ENCODE peak calls at places on chromosomes 16 and 17, in nine cellular contexts. C is chondrocyte; V is CD8-positive, alpha-beta T cell; O is AG10803; R is ascending aorta; M is HL-60; Q is epithelial cell of esophagus; K is body of pancreas; Z is GM20000. N is an unnamed sample.

GRCh38 chr17:21218101-21218500 is 4.1 kb upstream of the TMEM11 start:
- DNase-seq in C (no peak), V (no peak), O (no peak), R (no peak), M (no peak), Q (no peak), K (no peak), Z (no peak), N (no peak)

GRCh38 chr17:51703364-51704341 is 443.3 kb downstream of the UTP18 start:
- DNase-seq in C (no peak), V (no peak), O (no peak), R (peak), M (no peak), Q (peak), K (peak), Z (no peak), N (no peak)

GRCh38 chr16:88459366-88460055 is 6.4 kb downstream of the ZFPM1 start:
- DNase-seq in C (no peak), V (no peak), O (no peak), R (no peak), M (no peak), Q (no peak), K (no peak), Z (no peak), N (no peak)

GRCh38 chr16:23365602-23366240 is 63.6 kb downstream of the SCNN1B start:
- DNase-seq in C (peak), V (no peak), O (no peak), R (no peak), M (no peak), Q (no peak), K (peak), Z (no peak), N (peak)

GRCh38 chr16:28616636-28617035 is 6.8 kb upstream of the SULT1A1 start:
- DNase-seq in C (no peak), V (no peak), O (no peak), R (no peak), M (no peak), Q (no peak), K (no peak), Z (no peak), N (no peak)

GRCh38 chr17:9291912-9292562 is 270.7 kb downstream of the NTN1 start:
- DNase-seq in C (no peak), V (peak), O (peak), R (peak), M (no peak), Q (peak), K (peak), Z (peak), N (peak)

GRCh38 chr17:954431-955164 is 25.0 kb downstream of the NXN start:
- DNase-seq in C (no peak), V (no peak), O (peak), R (no peak), M (no peak), Q (no peak), K (no peak), Z (no peak), N (no peak)

GRCh38 chr16:50498756-50499155 is 49.4 kb upstream of the NKD1 start:
- DNase-seq in C (no peak), V (no peak), O (peak), R (peak), M (no peak), Q (no peak), K (no peak), Z (no peak), N (no peak)

GRCh38 chr16:55567382-55567781 is 898 bp downstream of the CAPNS2 start:
- DNase-seq in C (no peak), V (no peak), O (peak), R (no peak), M (no peak), Q (peak), K (no peak), Z (no peak), N (no peak)

GRCh38 chr17:77160032-77160876 is 19.5 kb downstream of the SEC14L1 start:
- DNase-seq in C (no peak), V (no peak), O (peak), R (no peak), M (no peak), Q (no peak), K (no peak), Z (no peak), N (no peak)

GRCh38 chr16:27498020-27498419 is 51.7 kb downstream of the GTF3C1 start:
- DNase-seq in C (no peak), V (no peak), O (peak), R (no peak), M (no peak), Q (no peak), K (no peak), Z (no peak), N (no peak)

GRCh38 chr17:76087531-76087930 is 8.5 kb downstream of the ZACN start:
- DNase-seq in C (peak), V (no peak), O (no peak), R (no peak), M (no peak), Q (no peak), K (no peak), Z (no peak), N (no peak)

GRCh38 chr16:27408602-27409031 is 6.6 kb downstream of the IL21R start:
- DNase-seq in C (no peak), V (no peak), O (peak), R (no peak), M (no peak), Q (peak), K (no peak), Z (no peak), N (no peak)

GRCh38 chr17:45222273-45222993 is 748 bp downstream of the FMNL1 start:
- DNase-seq in C (no peak), V (peak), O (no peak), R (no peak), M (no peak), Q (no peak), K (no peak), Z (no peak), N (no peak)

GRCh38 chr17:34443832-34444469 is 80.9 kb upstream of the CCL1 start:
- DNase-seq in C (no peak), V (no peak), O (no peak), R (no peak), M (no peak), Q (no peak), K (no peak), Z (peak), N (no peak)

GRCh38 chr17:39757931-39758873 is 20.5 kb downstream of the GRB7 start:
- DNase-seq in C (no peak), V (peak), O (no peak), R (no peak), M (no peak), Q (no peak), K (no peak), Z (peak), N (peak)

GRCh38 chr17:8954339-8954738 is 11.2 kb downstream of the PIK3R5 start:
- DNase-seq in C (no peak), V (peak), O (no peak), R (peak), M (peak), Q (no peak), K (no peak), Z (peak), N (peak)

GRCh38 chr16:88377961-88378360 is 4.8 kb upstream of the ZNF469 start:
- DNase-seq in C (peak), V (no peak), O (no peak), R (no peak), M (no peak), Q (no peak), K (no peak), Z (no peak), N (no peak)

GRCh38 chr17:67050066-67050465 is 5.7 kb downstream of the CACNG1 start:
- DNase-seq in C (no peak), V (no peak), O (no peak), R (no peak), M (no peak), Q (no peak), K (no peak), Z (no peak), N (no peak)

GRCh38 chr16:30588651-30589050 is 3.2 kb upstream of the ZNF785 start:
- DNase-seq in C (no peak), V (no peak), O (no peak), R (no peak), M (no peak), Q (no peak), K (no peak), Z (no peak), N (no peak)

GRCh38 chr17:67602974-67603373 is 114.8 kb upstream of the NOL11 start:
- DNase-seq in C (no peak), V (peak), O (peak), R (no peak), M (no peak), Q (peak), K (peak), Z (peak), N (peak)

GRCh38 chr17:50165867-50166517 is at the start of gene SGCA:
- DNase-seq in C (no peak), V (no peak), O (no peak), R (no peak), M (no peak), Q (no peak), K (no peak), Z (no peak), N (no peak)

GRCh38 chr17:28404812-28405570 is 1.0 kb downstream of the SLC46A1 start:
- DNase-seq in C (peak), V (no peak), O (no peak), R (peak), M (no peak), Q (no peak), K (peak), Z (no peak), N (no peak)

GRCh38 chr17:28407130-28407973 is 1.3 kb upstream of the SLC46A1 start:
- DNase-seq in C (no peak), V (no peak), O (no peak), R (no peak), M (no peak), Q (peak), K (no peak), Z (no peak), N (no peak)

GRCh38 chr17:28406478-28406824 is 439 bp upstream of the SLC46A1 start:
- DNase-seq in C (no peak), V (no peak), O (no peak), R (no peak), M (no peak), Q (no peak), K (no peak), Z (no peak), N (no peak)

GRCh38 chr17:28404461-28404811 is 1.6 kb downstream of the SLC46A1 start:
- DNase-seq in C (peak), V (no peak), O (no peak), R (peak), M (no peak), Q (no peak), K (no peak), Z (no peak), N (no peak)

GRCh38 chr17:28405632-28406477 is at the start of gene SLC46A1:
- DNase-seq in C (peak), V (peak), O (peak), R (peak), M (no peak), Q (peak), K (peak), Z (peak), N (peak)
- TF ChIP-seq CTCF in C (peak), V (no peak), O (no peak), R (no peak), M (no peak), Q (no peak), K (no peak), Z (no peak), N (no peak)

DNA sequence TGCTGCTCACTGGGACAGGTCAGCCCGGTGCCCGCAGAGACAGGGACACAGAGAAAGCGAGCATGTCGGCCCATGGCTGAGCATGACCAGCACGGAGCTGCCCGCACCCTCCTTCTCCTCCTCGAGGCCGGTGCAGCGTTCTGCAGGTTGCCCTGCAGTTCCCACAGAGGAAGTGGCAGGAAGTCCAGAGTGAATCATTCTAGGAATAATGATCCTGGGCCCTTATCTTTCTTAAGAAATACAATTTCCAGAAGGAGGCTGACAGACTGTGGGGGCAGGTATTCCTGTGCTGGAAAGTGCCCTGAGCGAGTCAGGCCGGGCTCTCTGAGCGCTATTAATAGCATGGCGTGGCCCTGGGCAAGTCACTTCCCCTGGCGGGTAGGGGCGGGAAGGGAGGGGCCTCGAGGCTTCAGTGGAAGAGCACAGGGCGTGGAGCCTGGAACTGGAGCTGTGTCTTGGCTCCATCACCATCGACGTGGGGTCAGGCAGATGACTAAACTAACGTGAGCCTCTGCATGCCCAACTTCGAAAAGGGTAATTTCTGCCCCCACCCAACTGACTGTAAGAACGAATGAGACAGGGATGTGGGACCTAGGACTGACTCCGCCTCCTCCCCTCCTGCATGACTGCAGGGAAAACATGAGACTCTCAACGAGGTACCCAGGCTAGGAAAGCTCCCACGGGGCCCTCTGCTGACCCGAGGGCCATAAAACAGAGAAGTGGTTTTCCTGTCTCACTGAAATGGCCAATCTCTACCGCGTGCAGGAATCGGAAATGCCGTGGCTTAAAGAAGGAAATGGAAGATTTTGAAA is 9.8 kb downstream of the TMEM204 start:
- DNase-seq in C (no peak), V (peak), O (peak), R (peak), M (peak), Q (peak), K (no peak), Z (peak), N (no peak)
- TF ChIP-seq CTCF in C (peak), V (no peak), O (peak), R (no peak), M (no peak), Q (no peak), K (no peak), Z (no peak), N (peak)

GRCh38 chr16:14029658-14030057 is 41.5 kb upstream of the MRTFB start:
- DNase-seq in C (no peak), V (no peak), O (no peak), R (no peak), M (no peak), Q (no peak), K (no peak), Z (no peak), N (no peak)

GRCh38 chr16:14036869-14037268 is 34.2 kb upstream of the MRTFB start:
- DNase-seq in C (no peak), V (no peak), O (peak), R (no peak), M (no peak), Q (no peak), K (no peak), Z (no peak), N (no peak)

GRCh38 chr16:14037960-14038359 is 33.2 kb upstream of the MRTFB start:
- DNase-seq in C (no peak), V (no peak), O (no peak), R (no peak), M (no peak), Q (no peak), K (no peak), Z (no peak), N (no peak)

DNA sequence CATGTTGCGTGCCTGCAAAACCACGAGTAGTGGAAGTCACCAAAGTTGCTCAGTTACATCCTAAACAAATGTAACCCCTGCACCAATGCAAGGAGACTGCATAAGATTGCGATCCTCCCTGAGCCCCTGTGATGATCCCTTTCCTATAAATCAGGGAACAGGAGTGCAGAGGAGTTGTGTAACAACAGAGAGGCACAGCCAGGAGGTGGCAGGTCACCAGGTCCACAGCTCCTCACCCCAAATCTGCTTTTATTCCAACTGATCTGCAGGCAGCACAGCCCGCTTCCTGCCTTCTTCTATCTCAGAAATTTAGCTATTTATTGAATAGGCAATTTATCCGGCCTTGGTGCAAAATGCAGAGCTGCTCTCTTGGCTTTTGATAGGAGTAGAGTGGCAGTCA is 36.0 kb upstream of the MRTFB start:
- DNase-seq in C (no peak), V (no peak), O (no peak), R (no peak), M (no peak), Q (no peak), K (no peak), Z (no peak), N (no peak)
- TF ChIP-seq CTCF in C (no peak), V (no peak), O (no peak), R (no peak), M (no peak), Q (no peak), K (no peak), Z (no peak), N (no peak)

GRCh38 chr16:69799601-69800000 is 37.5 kb downstream of the WWP2 start:
- DNase-seq in C (no peak), V (no peak), O (no peak), R (no peak), M (no peak), Q (no peak), K (no peak), Z (no peak), N (no peak)

GRCh38 chr16:69793521-69793920 is 31.4 kb downstream of the WWP2 start:
- DNase-seq in C (no peak), V (no peak), O (no peak), R (no peak), M (no peak), Q (no peak), K (no peak), Z (no peak), N (no peak)

GRCh38 chr16:69798466-69798865 is 36.3 kb downstream of the WWP2 start:
- DNase-seq in C (no peak), V (no peak), O (peak), R (no peak), M (no peak), Q (no peak), K (peak), Z (no peak), N (no peak)

GRCh38 chr16:69796285-69797118 is 34.4 kb downstream of the WWP2 start:
- DNase-seq in C (no peak), V (peak), O (peak), R (no peak), M (no peak), Q (peak), K (peak), Z (peak), N (peak)
- TF ChIP-seq CTCF in C (peak), V (peak), O (peak), R (peak), M (peak), Q (peak), K (peak), Z (peak), N (peak)

DNA sequence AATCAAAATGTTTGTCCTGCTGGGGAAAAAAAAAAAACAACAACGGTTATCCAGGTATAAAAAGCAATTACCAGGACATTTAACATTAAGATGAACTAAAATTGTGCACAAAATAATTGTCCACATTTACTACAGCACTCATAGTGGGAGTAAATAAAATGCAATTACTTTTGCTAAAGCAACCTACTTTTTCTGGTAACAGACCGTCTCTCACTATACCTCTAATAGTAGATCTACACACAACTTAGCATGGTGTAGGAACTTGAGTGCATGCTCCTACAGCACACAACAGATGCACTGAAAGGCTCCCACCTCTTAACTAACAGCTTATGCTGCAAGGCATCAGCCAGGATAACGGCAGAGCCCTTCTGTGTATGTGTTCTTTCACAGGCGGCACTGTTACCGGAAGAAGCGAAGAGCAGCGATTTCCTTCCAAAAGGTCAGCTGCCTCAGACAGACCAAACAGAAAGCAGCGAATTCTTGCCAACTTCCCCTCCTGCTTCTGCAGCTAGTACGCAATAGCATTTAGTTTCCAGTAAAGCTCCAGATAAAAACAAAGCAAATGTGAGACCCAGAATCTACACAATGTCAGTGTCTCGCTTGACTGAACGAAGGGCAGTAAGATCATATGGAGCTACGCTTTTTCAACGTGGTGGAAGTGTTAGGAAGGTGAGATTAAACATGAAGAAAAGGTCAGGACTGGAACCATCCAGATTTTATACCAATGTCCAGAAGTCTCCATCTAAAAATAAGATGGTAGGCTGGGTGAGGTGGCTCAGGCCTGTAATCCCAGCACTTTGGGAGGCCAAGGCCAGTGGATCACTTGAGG is 27.6 kb downstream of the STAT5B start:
- DNase-seq in C (no peak), V (peak), O (peak), R (peak), M (peak), Q (no peak), K (peak), Z (peak), N (peak)
- TF ChIP-seq CTCF in C (peak), V (no peak), O (no peak), R (no peak), M (no peak), Q (no peak), K (no peak), Z (no peak), N (no peak)

DNA sequence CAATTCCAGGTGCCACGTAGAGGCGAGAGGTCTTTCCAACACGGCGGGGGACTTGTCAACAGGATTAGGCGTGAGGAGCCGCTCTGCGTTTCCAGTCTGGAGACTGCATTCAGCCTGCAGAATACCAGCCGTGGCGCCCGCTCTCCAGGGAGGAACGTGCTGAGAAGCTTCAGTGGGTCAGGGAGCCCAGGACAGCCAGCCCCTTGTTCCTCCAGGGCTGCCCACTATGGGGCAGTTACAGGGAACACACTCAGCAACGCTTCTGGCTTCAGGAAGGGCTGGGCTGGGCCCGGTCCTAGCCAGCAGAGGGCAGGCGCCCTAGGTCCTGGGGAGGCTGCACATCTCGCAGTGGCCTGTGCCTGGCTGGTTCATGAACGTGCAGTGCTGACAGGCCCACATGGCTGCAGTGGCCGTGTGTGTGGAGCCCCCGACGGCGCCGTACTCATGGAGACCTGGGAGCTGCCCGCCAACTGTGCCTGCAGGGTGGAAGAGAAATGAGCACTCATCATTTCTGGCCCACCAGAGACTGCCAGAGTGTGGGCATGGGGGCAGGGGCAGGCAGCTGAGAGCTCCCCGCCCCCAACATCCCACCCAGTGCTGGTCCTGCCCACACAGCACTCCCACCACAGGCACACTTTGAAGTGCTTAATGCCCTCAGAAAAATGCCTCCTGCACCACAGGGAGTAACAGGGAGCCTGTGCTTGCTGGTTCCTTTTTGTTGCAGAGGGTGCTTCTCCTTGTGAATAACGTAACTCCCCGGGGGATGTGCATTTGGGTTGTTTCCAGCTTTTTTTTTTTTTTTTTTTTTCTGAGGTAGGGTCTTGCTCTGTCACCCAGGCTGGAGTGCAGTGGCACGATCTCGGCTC is 7.0 kb upstream of the FAAP100 start:
- DNase-seq in C (no peak), V (no peak), O (no peak), R (no peak), M (peak), Q (no peak), K (no peak), Z (no peak), N (no peak)
- TF ChIP-seq CTCF in C (peak), V (no peak), O (peak), R (peak), M (peak), Q (no peak), K (no peak), Z (no peak), N (peak)